ENCODE peak calls at places on chromosomes 7 and 10, in eight cellular contexts. D, U, G, O, R, N, L and C are unnamed samples.

GRCh38 chr7:19030280-19030679 is 87.2 kb downstream of the TWIST1 start:
- DNase-seq in D (no peak), R (no peak), U (no peak), N (no peak), G (no peak), L (peak; percentile 40), O (no peak), C (no peak)

GRCh38 chr10:113326160-113327111 is 226.4 kb upstream of the HABP2 start:
- DNase-seq in O (peak; percentile 92), N (no peak), R (no peak), U (no peak), G (no peak), D (no peak), L (peak; percentile 89), C (peak; percentile 82)

GRCh38 chr7:129923709-129924108 is 29.1 kb downstream of the UBE2H start:
- DNase-seq in N (no peak), O (peak; percentile 87), R (no peak), U (no peak), L (peak; percentile 85), D (no peak), G (no peak), C (no peak)

GRCh38 chr7:113086431-113086888 is at the start of gene GPR85:
- DNase-seq in D (no peak), R (peak; percentile 45), G (no peak), L (peak; percentile 72), U (peak; percentile 91), N (no peak), O (peak; percentile 91), C (peak; percentile 64)

GRCh38 chr7:56091591-56091990 is 1.2 kb downstream of the PHKG1 start:
- DNase-seq in U (no peak), O (peak; percentile 38), N (no peak), D (no peak), L (peak; percentile 33), R (no peak), G (no peak), C (no peak)

GRCh38 chr10:6102128-6102527 is 13.3 kb downstream of the RBM17 start:
- DNase-seq in U (no peak), L (no peak), N (no peak), R (no peak), G (no peak), D (no peak), O (no peak), C (no peak)

GRCh38 chr7:38781991-38782390 is 127.0 kb downstream of the VPS41 start:
- DNase-seq in G (no peak), U (no peak), O (no peak), L (no peak), D (no peak), N (no peak), R (no peak), C (no peak)

GRCh38 chr7:70405241-70405640 is 726.7 kb upstream of the GALNT17 start:
- DNase-seq in L (no peak), O (no peak), N (no peak), U (no peak), R (no peak), G (no peak), D (no peak), C (no peak)

GRCh38 chr7:50595538-50596102 is 30.4 kb upstream of the DDC start:
- DNase-seq in R (no peak), G (no peak), L (peak; percentile 46), D (no peak), N (peak; percentile 24), U (peak; percentile 33), O (peak; percentile 63), C (peak; percentile 28)

GRCh38 chr7:102927303-102927933 is 14.6 kb downstream of the LRRC17 start:
- DNase-seq in L (peak; percentile 41), R (no peak), G (no peak), N (no peak), O (no peak), D (no peak), U (no peak), C (no peak)

GRCh38 chr7:129503725-129504124 is 1.4 kb downstream of the SMKR1 start:
- DNase-seq in G (no peak), U (no peak), D (no peak), R (no peak), L (no peak), N (no peak), O (no peak), C (no peak)

GRCh38 chr10:122407375-122408125 is 33.0 kb downstream of the PLEKHA1 start:
- DNase-seq in G (no peak), N (no peak), L (no peak), O (peak; percentile 82), D (no peak), U (no peak), R (peak; percentile 78), C (no peak)

GRCh38 chr7:55066479-55066878 is 47.7 kb downstream of the EGFR start:
- DNase-seq in N (no peak), U (no peak), R (no peak), L (peak; percentile 70), D (no peak), G (no peak), O (no peak), C (no peak)

GRCh38 chr7:1675673-1676549 is 5.8 kb downstream of the ELFN1 start:
- DNase-seq in N (no peak), U (no peak), R (no peak), G (no peak), O (no peak), L (no peak), D (no peak), C (no peak)

GRCh38 chr10:59623823-59624535 is 85.7 kb downstream of the SLC16A9 start:
- DNase-seq in D (no peak), G (no peak), O (no peak), U (no peak), N (no peak), L (no peak), R (no peak), C (peak; percentile 23)

GRCh38 chr10:78338717-78339116 is 305.1 kb downstream of the RPS24 start:
- DNase-seq in G (no peak), R (no peak), D (no peak), L (no peak), N (no peak), U (no peak), O (no peak), C (no peak)

GRCh38 chr10:51035344-51035743 is 38.9 kb upstream of the PRKG1 start:
- DNase-seq in N (no peak), O (no peak), U (no peak), L (no peak), R (no peak), G (no peak), D (no peak), C (no peak)

GRCh38 chr7:134845461-134845860 is 66.0 kb downstream of the CALD1 start:
- DNase-seq in R (no peak), G (no peak), L (no peak), D (no peak), O (no peak), U (no peak), N (no peak), C (no peak)

DNA sequence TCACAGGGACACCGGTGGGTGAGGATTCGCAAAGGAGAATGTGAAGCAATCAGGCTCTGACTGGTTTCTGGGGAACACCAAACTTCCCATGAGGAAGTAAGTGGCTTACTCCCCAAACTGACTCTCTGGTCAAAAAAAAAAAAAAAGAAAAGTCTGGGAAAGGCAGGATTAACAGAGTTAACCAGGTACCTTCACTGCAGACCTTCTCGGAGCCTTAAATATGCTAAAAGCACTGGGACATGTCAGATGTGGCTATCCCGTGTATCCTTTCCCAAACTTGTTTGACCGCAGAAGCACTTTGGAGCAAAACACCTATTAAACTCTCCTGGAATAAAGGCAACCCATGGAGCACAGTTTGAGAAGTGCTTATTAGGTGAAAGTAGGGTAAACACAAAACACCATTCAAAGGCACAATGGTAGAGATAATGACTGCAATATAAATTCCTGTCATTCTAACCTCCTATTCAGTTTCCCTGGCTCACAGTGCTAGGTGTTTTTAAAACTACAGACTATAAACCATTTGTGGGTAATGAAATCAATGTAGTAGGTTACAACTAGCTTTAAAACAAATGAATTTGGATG is 44.1 kb upstream of the MXI1 start:
- DNase-seq in L (no peak), N (no peak), O (no peak), G (no peak), D (no peak), U (no peak), R (no peak), C (no peak)
- H3K4me3 ChIP-seq in L (no peak overlapping the region), N (no peak overlapping the region), O (no peak overlapping the region), G (no peak overlapping the region), D (no peak overlapping the region), U (no peak overlapping the region), R (no peak overlapping the region), C (no peak overlapping the region)

GRCh38 chr10:103472005-103472404 is 7.0 kb downstream of the CALHM3 start:
- DNase-seq in L (no peak), G (no peak), N (no peak), D (no peak), O (no peak), U (no peak), R (no peak), C (no peak)
- H3K4me3 ChIP-seq in L (no peak overlapping the region), G (no peak overlapping the region), N (no peak overlapping the region), D (no peak overlapping the region), O (no peak overlapping the region), U (no peak overlapping the region), R (no peak overlapping the region), C (no peak overlapping the region)

DNA sequence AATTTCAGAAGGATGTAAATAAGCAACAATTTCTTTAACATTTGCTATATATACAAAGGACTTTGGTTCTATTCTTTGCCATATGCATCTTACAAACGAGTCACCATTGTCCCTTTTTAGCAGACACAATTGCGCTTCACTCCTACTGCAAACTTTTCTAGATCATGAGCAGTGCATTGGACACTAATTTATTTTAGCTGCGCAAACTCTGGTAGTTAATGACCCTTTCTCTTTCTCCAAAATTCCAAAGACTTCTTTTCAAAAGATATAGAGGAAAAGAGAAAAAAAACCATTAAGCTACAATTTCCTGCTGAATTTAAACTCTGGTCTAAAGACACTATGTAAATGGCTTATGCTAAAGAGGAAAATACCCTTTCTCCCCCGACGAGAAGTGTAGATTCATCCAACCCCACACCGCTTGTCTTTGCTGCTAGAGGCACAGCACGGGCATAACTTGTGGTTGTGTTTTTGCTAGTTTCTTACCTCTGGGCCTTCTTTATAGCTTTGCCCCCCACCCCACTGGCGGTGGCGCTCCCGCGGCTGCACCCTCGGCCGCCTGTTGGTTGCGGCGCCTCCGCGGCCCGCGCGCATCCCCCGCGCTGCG is 84.0 kb downstream of the SNX10 start:
- DNase-seq in O (no peak), U (peak; percentile 37), R (no peak), N (no peak), D (no peak), G (no peak), L (no peak), C (no peak)
- H3K4me3 ChIP-seq in O (no peak overlapping the region), U (peak overlapping the region; percentile 64), R (no peak overlapping the region), N (peak overlapping the region; percentile 37), D (peak overlapping the region; percentile 13), G (peak overlapping the region; percentile 47), L (no peak overlapping the region), C (no peak overlapping the region)

DNA sequence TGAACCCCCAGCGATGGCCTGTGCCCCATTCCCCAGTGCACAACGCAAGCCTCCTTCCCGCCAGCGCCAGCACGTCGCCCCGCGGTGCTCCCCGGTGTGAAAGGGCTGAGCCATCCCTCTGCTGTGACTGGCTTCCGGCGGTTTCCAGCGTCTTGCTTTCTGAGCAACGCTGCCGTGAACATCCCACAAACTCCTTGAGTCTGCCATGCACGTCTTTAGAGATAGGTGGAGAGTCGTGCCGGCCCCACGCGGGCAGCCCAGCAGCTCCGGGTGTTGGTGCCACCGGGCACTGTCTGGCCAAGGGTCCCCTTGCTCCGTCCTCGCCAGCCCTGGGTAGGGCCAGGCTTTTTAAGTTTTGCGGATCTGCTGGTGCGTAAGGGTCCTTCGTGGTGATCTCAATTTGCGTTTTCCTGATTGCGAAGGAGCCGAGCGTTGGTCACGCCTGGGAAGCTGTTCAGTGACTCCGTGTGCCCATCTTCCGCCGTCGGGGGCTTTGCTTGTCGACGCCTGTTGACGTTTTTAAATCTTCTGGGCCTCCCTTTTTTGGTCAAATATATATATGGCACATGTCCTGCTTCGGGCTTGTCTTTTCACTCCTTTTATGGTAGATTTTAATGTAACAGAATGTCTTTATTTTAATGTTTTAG is 70.6 kb downstream of the FOXL3 start:
- DNase-seq in G (no peak), D (no peak), L (no peak), O (no peak), U (no peak), N (no peak), R (peak; percentile 44), C (no peak)
- H3K4me3 ChIP-seq in G (no peak overlapping the region), D (peak overlapping the region; percentile 26), L (no peak overlapping the region), O (no peak overlapping the region), U (no peak overlapping the region), N (no peak overlapping the region), R (peak overlapping the region; percentile 37), C (no peak overlapping the region)